ENCODE peak calls at places on chromosomes 2 and 18, in nine cellular contexts. M is neural progenitor cell, G is MM.1S, F is GM12878, O is astrocyte, S is PC-3, I is IMR-90, Z is GM23248, Y is H1. W is an unnamed sample.
A peak's percentile ranks its signal among the peaks of the same experiment; 100 is the strongest.

GRCh38 chr2:72827999-72828646 is 2.3 kb upstream of the EXOC6B start:
- DNase-seq in M (no peak), G (no peak), F (no peak), O (peak; percentile 88), S (peak; percentile 92), I (peak; percentile 90), Z (peak; percentile 28), Y (no peak), W (peak; percentile 75)

GRCh38 chr2:36456227-36456788 is 100.7 kb downstream of the CRIM1 start:
- DNase-seq in M (peak; percentile 7), G (no peak), F (no peak), O (peak; percentile 65), S (no peak), I (peak; percentile 81), Z (peak; percentile 59), Y (no peak), W (no peak)

GRCh38 chr2:132978840-132979239 is 308.8 kb upstream of the LYPD1 start:
- DNase-seq in M (no peak), G (no peak), F (peak; percentile 51), O (no peak), S (no peak), I (no peak), Z (no peak), Y (no peak), W (no peak)

GRCh38 chr2:68420254-68420910 is 46.7 kb downstream of the FBXO48 start:
- DNase-seq in M (no peak), G (no peak), F (no peak), O (no peak), S (no peak), I (peak; percentile 47), Z (peak; percentile 7), Y (no peak), W (no peak)

GRCh38 chr2:229044581-229044980 is 226.5 kb downstream of the PID1 start:
- DNase-seq in M (no peak), G (no peak), F (no peak), O (peak; percentile 32), S (no peak), I (no peak), Z (no peak), Y (no peak), W (no peak)

GRCh38 chr2:36921984-36922383 is 44.4 kb downstream of the STRN start:
- DNase-seq in M (no peak), G (no peak), F (no peak), O (no peak), S (no peak), I (no peak), Z (peak; percentile 2), Y (no peak), W (no peak)

GRCh38 chr2:143909577-143909976 is 610.3 kb downstream of the ZEB2 start:
- DNase-seq in M (no peak), G (no peak), F (no peak), O (no peak), S (no peak), I (no peak), Z (no peak), Y (no peak), W (no peak)

GRCh38 chr2:241774419-241775222 is 2.0 kb upstream of the GAL3ST2 start:
- DNase-seq in M (no peak), G (no peak), F (no peak), O (peak; percentile 53), S (peak; percentile 38), I (peak; percentile 79), Z (peak; percentile 93), Y (peak; percentile 45), W (peak; percentile 17)

GRCh38 chr2:82591718-82592117 is 1867.4 kb downstream of the SUCLG1 start:
- DNase-seq in M (no peak), G (no peak), F (no peak), O (no peak), S (no peak), I (no peak), Z (no peak), Y (no peak), W (no peak)
- H2AFZ ChIP-seq in M (no peak overlapping the region), G (no peak overlapping the region), F (no peak overlapping the region), O (no peak overlapping the region), S (no peak overlapping the region), I (no peak overlapping the region), Z (no peak overlapping the region), Y (no peak overlapping the region), W (no peak overlapping the region)

DNA sequence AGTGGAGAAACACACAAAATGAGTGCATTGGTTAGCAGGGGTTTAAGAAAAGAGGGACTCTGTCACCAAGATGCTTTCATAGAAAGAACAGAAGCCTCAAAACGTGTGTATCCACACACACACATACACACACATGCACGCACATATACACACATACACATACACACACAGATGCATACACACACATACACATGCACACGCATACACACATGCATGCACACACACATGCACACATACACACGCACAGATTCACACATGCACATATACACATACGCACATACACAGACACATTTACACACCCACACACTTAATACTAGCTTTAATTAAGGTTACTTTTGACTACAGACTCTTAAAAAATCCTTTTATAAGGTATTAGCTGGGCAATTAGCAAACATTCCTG is 84.6 kb upstream of the TPO start:
- DNase-seq in M (no peak), G (no peak), F (no peak), O (no peak), S (no peak), I (no peak), Z (no peak), Y (no peak), W (no peak)
- H2AFZ ChIP-seq in M (no peak overlapping the region), G (no peak overlapping the region), F (no peak overlapping the region), O (no peak overlapping the region), S (no peak overlapping the region), I (no peak overlapping the region), Z (no peak overlapping the region), Y (no peak overlapping the region), W (no peak overlapping the region)

DNA sequence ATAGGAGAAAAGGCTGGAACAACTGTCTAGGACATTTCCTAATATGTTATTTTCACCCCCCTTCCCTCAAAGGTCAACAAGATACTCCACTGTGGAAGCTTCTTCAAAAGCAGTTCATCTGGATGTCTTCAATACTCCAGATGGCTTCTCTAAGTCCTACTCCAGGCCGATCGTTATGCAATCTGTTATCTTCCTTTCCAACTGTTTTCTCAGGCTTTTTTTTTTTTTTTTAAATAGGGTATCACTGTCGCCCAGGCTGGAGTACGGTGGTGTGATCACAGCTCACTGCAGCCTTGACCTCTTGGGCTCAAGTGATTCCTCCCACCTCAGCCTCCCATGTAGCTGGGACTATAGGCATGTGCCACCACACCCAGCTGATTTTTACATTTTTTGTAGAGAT is 26.3 kb downstream of the ATP8B1 start:
- DNase-seq in M (no peak), G (no peak), F (no peak), O (no peak), S (no peak), I (no peak), Z (peak; percentile 41), Y (no peak), W (no peak)
- H2AFZ ChIP-seq in M (no peak overlapping the region), G (no peak overlapping the region), F (no peak overlapping the region), O (no peak overlapping the region), S (no peak overlapping the region), I (no peak overlapping the region), Z (no peak overlapping the region), Y (no peak overlapping the region), W (no peak overlapping the region)

DNA sequence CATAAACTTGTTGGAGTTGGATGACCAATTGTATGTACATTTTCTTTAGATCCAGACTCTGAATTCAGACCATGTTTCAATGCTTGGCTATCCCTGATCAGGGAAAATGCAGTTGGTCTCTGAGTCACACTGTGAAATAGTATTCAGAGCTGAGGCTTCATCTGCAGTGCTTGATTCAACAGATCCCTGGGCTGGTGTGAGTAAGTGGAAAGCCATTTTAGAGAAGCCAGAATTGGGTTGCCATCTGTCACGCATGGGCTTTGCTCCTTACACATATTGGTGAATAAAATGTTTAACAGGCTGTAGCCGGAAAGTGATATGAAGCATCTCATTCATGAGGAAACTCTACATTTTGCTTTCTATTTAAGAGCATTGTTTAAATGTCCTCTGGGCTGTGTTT is 50.0 kb upstream of the ACYP2 start:
- DNase-seq in M (no peak), G (no peak), F (no peak), O (peak; percentile 96), S (peak; percentile 18), I (peak; percentile 98), Z (peak; percentile 96), Y (no peak), W (peak; percentile 76)
- H2AFZ ChIP-seq in M (no peak overlapping the region), G (no peak overlapping the region), F (no peak overlapping the region), O (no peak overlapping the region), S (no peak overlapping the region), I (no peak overlapping the region), Z (no peak overlapping the region), Y (no peak overlapping the region), W (peak overlapping the region; percentile 74)

DNA sequence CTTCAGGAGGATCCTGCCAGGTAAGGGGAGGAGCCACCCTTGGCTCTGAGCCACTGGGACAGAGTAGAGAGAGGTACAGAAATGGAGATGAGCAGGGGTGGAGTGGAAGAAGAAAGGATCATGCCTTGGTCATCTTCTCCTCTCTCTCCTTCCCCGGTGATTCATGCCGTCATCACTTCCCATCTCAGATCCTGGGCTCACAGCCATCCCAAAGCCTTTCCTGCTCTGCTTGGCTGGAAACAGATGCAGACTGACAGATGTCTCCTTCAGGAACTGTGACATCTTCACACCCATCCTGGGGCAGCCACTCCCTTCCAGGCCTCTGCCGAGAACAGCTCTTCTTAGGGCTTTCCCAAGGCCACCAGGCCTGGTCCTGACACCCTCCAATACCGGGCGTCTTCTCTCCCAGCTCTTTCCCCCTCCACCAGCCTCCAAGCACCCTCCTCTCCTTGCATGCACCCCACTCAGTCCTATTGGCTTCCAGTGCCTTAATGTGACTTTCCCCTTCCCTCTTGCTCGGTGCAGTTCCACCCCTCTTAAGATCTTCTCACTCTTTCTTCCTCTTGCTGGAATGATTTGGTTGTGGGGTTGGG is 58.3 kb upstream of the TNP1 start:
- DNase-seq in M (no peak), G (no peak), F (no peak), O (peak; percentile 54), S (peak; percentile 92), I (peak; percentile 90), Z (peak; percentile 92), Y (no peak), W (peak; percentile 86)
- H2AFZ ChIP-seq in M (no peak overlapping the region), G (no peak overlapping the region), F (no peak overlapping the region), O (no peak overlapping the region), S (no peak overlapping the region), I (peak overlapping the region; percentile 45), Z (no peak overlapping the region), Y (no peak overlapping the region), W (peak overlapping the region; percentile 52)

GRCh38 chr18:73944715-73945114 is 202.9 kb downstream of the FBXO15 start:
- DNase-seq in M (no peak), G (no peak), F (no peak), O (no peak), S (no peak), I (no peak), Z (no peak), Y (no peak), W (no peak)

GRCh38 chr18:73950116-73950705 is 197.4 kb downstream of the FBXO15 start:
- DNase-seq in M (no peak), G (no peak), F (no peak), O (peak; percentile 29), S (no peak), I (peak; percentile 50), Z (no peak), Y (no peak), W (no peak)

GRCh38 chr18:73945130-73945792 is 202.4 kb downstream of the FBXO15 start:
- DNase-seq in M (no peak), G (no peak), F (no peak), O (peak; percentile 49), S (peak; percentile 53), I (peak; percentile 75), Z (peak; percentile 23), Y (no peak), W (no peak)

GRCh38 chr18:73947180-73947989 is 200.2 kb downstream of the FBXO15 start:
- DNase-seq in M (no peak), G (no peak), F (no peak), O (peak; percentile 28), S (no peak), I (peak; percentile 19), Z (no peak), Y (no peak), W (no peak)

GRCh38 chr18:73948497-73948896 is 199.1 kb downstream of the FBXO15 start:
- DNase-seq in M (no peak), G (no peak), F (no peak), O (peak; percentile 75), S (no peak), I (peak; percentile 80), Z (no peak), Y (no peak), W (no peak)
- H2AFZ ChIP-seq in M (peak overlapping the region; percentile 12), G (no peak overlapping the region), F (no peak overlapping the region), O (no peak overlapping the region), S (no peak overlapping the region), I (peak overlapping the region; percentile 69), Z (no peak overlapping the region), Y (no peak overlapping the region), W (no peak overlapping the region)

W was measured in keratinocyte.